ENCODE peak calls at places on chromosomes 4 and X, in six cellular contexts. One of them, this sample, is unnamed.
A peak's percentile ranks its signal among the peaks of the same experiment; 100 is the strongest.

GRCh38 chrX:47129157-47129878 is 15.2 kb downstream of the NDUFB11 start:
- DNase-seq in EH: peak; percentile 95
- DNase-seq in NCI-H748 treated with DMSO at 0.1 percent for 48 hours: peak; percentile 90
- DNase-seq in stimulated activated CD4-positive, alpha-beta T cell treated with anti-CD3 and anti-CD28 coated beads, Interleukin-15, amount 100 ng/mL, for 1 hour: peak; percentile 74
- DNase-seq in ACHN: peak; percentile 87
- DNase-seq in AG20443: peak; percentile 90
- DNase-seq in this sample: peak; percentile 85

GRCh38 chrX:46759645-46759974 is 692 bp upstream of the SLC9A7 start:
- DNase-seq in EH: peak; percentile 51
- DNase-seq in NCI-H748 treated with DMSO at 0.1 percent for 48 hours: no peak
- DNase-seq in stimulated activated CD4-positive, alpha-beta T cell treated with anti-CD3 and anti-CD28 coated beads, Interleukin-15, amount 100 ng/mL, for 1 hour: no peak
- DNase-seq in ACHN: no peak
- DNase-seq in AG20443: no peak
- DNase-seq in this sample: peak; percentile 5

GRCh38 chrX:24657671-24658410 is 10.7 kb upstream of the PCYT1B start:
- DNase-seq in EH: no peak
- DNase-seq in NCI-H748 treated with DMSO at 0.1 percent for 48 hours: no peak
- DNase-seq in stimulated activated CD4-positive, alpha-beta T cell treated with anti-CD3 and anti-CD28 coated beads, Interleukin-15, amount 100 ng/mL, for 1 hour: no peak
- DNase-seq in ACHN: no peak
- DNase-seq in AG20443: no peak
- DNase-seq in this sample: no peak

GRCh38 chr4:36138221-36138620 is 106.1 kb downstream of the ARAP2 start:
- DNase-seq in EH: no peak
- DNase-seq in NCI-H748 treated with DMSO at 0.1 percent for 48 hours: no peak
- DNase-seq in stimulated activated CD4-positive, alpha-beta T cell treated with anti-CD3 and anti-CD28 coated beads, Interleukin-15, amount 100 ng/mL, for 1 hour: no peak
- DNase-seq in ACHN: no peak
- DNase-seq in AG20443: no peak
- DNase-seq in this sample: no peak

GRCh38 chr4:78618426-78618825 is 66.9 kb downstream of the ANXA3 start:
- DNase-seq in EH: peak; percentile 41
- DNase-seq in NCI-H748 treated with DMSO at 0.1 percent for 48 hours: no peak
- DNase-seq in stimulated activated CD4-positive, alpha-beta T cell treated with anti-CD3 and anti-CD28 coated beads, Interleukin-15, amount 100 ng/mL, for 1 hour: no peak
- DNase-seq in ACHN: no peak
- DNase-seq in AG20443: no peak
- DNase-seq in this sample: no peak

GRCh38 chr4:25861951-25862410 is 807 bp downstream of the SEL1L3 start:
- DNase-seq in EH: peak; percentile 64
- DNase-seq in NCI-H748 treated with DMSO at 0.1 percent for 48 hours: no peak
- DNase-seq in stimulated activated CD4-positive, alpha-beta T cell treated with anti-CD3 and anti-CD28 coated beads, Interleukin-15, amount 100 ng/mL, for 1 hour: no peak
- DNase-seq in ACHN: peak; percentile 49
- DNase-seq in AG20443: peak; percentile 58
- DNase-seq in this sample: no peak

GRCh38 chr4:57193164-57193810 is 83.1 kb upstream of the IGFBP7 start:
- DNase-seq in EH: no peak
- DNase-seq in NCI-H748 treated with DMSO at 0.1 percent for 48 hours: no peak
- DNase-seq in stimulated activated CD4-positive, alpha-beta T cell treated with anti-CD3 and anti-CD28 coated beads, Interleukin-15, amount 100 ng/mL, for 1 hour: no peak
- DNase-seq in ACHN: no peak
- DNase-seq in AG20443: no peak
- DNase-seq in this sample: no peak

GRCh38 chr4:36325499-36325898 is 44.1 kb downstream of the DTHD1 start:
- DNase-seq in EH: no peak
- DNase-seq in NCI-H748 treated with DMSO at 0.1 percent for 48 hours: no peak
- DNase-seq in stimulated activated CD4-positive, alpha-beta T cell treated with anti-CD3 and anti-CD28 coated beads, Interleukin-15, amount 100 ng/mL, for 1 hour: no peak
- DNase-seq in ACHN: no peak
- DNase-seq in AG20443: no peak
- DNase-seq in this sample: no peak

GRCh38 chr4:128865132-128865531 is 55.6 kb downstream of the JADE1 start:
- DNase-seq in EH: no peak
- DNase-seq in NCI-H748 treated with DMSO at 0.1 percent for 48 hours: no peak
- DNase-seq in stimulated activated CD4-positive, alpha-beta T cell treated with anti-CD3 and anti-CD28 coated beads, Interleukin-15, amount 100 ng/mL, for 1 hour: no peak
- DNase-seq in ACHN: no peak
- DNase-seq in AG20443: no peak
- DNase-seq in this sample: no peak

GRCh38 chr4:6471303-6472007 is 959 bp downstream of the PPP2R2C start:
- DNase-seq in EH: no peak
- DNase-seq in NCI-H748 treated with DMSO at 0.1 percent for 48 hours: no peak
- DNase-seq in stimulated activated CD4-positive, alpha-beta T cell treated with anti-CD3 and anti-CD28 coated beads, Interleukin-15, amount 100 ng/mL, for 1 hour: no peak
- DNase-seq in ACHN: peak; percentile 19
- DNase-seq in AG20443: no peak
- DNase-seq in this sample: no peak

GRCh38 chrX:12441376-12442128 is 303.3 kb downstream of the FRMPD4 start:
- DNase-seq in EH: peak; percentile 90
- DNase-seq in NCI-H748 treated with DMSO at 0.1 percent for 48 hours: no peak
- DNase-seq in stimulated activated CD4-positive, alpha-beta T cell treated with anti-CD3 and anti-CD28 coated beads, Interleukin-15, amount 100 ng/mL, for 1 hour: no peak
- DNase-seq in ACHN: no peak
- DNase-seq in AG20443: peak; percentile 54
- DNase-seq in this sample: no peak

GRCh38 chr4:144646523-144647094 is 653 bp downstream of the HHIP start:
- DNase-seq in EH: peak; percentile 22
- DNase-seq in NCI-H748 treated with DMSO at 0.1 percent for 48 hours: no peak
- DNase-seq in stimulated activated CD4-positive, alpha-beta T cell treated with anti-CD3 and anti-CD28 coated beads, Interleukin-15, amount 100 ng/mL, for 1 hour: no peak
- DNase-seq in ACHN: no peak
- DNase-seq in AG20443: peak; percentile 50
- DNase-seq in this sample: no peak

This sample was measured in LoVo.